ENCODE peak calls at places on chromosomes 4 and X, in four cellular contexts. P is HCT116, X is HepG2, R is K562. B is an unnamed sample.

GRCh38 chrX:30283456-30284200 is 25.6 kb downstream of the NR0B1 start:
- DNase-seq in R (peak), P (peak), X (peak), B (peak)

GRCh38 chr4:181849472-181849871 is 393.7 kb upstream of the TENM3 start:
- DNase-seq in P (no peak), R (no peak), X (no peak), B (no peak)

GRCh38 chrX:110786486-110786885 is 9.1 kb downstream of the CHRDL1 start:
- DNase-seq in P (no peak), X (no peak), R (no peak), B (no peak)

GRCh38 chr4:183821090-183821853 is 83.8 kb upstream of the STOX2 start:
- DNase-seq in R (no peak), X (no peak), P (no peak), B (no peak)

GRCh38 chr4:1795304-1796195 is 2.5 kb downstream of the FGFR3 start:
- DNase-seq in X (peak), P (no peak), R (peak), B (no peak)

GRCh38 chrX:108036298-108036973 is 8.4 kb upstream of the VSIG1 start:
- DNase-seq in X (peak), P (no peak), R (peak), B (peak)

GRCh38 chrX:105822138-105823091 is at the start of gene NRK:
- DNase-seq in R (no peak), X (no peak), P (no peak), B (no peak)

GRCh38 chrX:129759576-129760061 is 20.1 kb upstream of the SASH3 start:
- DNase-seq in R (peak), P (no peak), X (no peak), B (no peak)

GRCh38 chr4:184978211-184978610 is 40.1 kb upstream of the HELT start:
- DNase-seq in R (no peak), X (no peak), P (no peak), B (no peak)

DNA sequence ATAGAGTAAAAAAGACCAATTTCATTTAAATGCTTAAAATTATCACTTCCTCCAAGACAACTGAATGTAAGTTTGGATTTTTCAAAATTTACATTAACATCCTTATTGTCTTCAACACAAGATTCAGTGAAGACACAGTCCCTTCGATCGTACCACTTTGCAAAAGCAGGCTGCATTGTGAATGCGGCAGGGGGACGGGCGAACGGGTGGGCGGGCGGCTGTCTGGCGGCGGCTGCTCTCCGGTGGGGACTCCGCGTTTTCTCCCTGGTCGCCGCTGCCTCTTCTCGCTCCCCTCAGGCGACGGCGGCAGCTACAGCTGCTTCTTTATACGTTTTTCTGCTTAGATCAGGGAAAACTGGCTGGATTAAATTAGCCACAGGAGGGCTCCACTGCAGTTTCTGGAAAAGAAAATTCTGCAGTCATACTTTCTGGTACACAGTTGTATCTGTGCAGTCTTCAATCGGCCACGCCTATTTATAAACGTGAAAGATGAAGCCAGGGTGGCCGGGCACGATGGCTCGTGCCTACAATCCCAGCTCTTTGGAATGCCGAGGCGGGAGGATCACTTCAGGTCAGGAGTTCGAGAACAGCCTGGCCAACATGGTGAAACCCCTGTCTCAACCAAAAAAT is 33.9 kb upstream of the HPF1 start:
- DNase-seq in P (peak), X (peak), R (peak), B (peak)
- TF ChIP-seq TCF7L2 in P (peak), X (no peak), R (no peak), B (no peak)

DNA sequence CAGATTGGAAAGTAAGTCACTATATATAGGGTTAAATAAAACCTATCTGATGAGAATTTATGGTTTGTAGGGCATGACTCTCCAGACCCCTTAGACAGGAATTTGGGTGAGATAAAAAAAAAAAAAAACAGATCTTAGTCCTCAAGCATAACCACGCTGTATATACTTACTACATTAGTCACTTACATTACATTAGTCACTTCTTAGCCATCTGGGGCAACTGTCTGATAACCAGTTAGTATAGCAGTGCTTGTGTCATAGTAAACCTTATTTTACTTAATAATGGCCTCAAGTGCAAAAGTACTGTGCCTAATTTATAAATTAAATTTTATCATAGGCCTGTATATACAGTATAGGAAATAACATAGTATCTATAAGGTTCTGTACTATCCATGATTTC is 60.2 kb upstream of the RPS6KA6 start:
- DNase-seq in P (no peak), X (no peak), R (no peak), B (no peak)
- TF ChIP-seq TCF7L2 in P (no peak), X (no peak), R (no peak), B (no peak)

DNA sequence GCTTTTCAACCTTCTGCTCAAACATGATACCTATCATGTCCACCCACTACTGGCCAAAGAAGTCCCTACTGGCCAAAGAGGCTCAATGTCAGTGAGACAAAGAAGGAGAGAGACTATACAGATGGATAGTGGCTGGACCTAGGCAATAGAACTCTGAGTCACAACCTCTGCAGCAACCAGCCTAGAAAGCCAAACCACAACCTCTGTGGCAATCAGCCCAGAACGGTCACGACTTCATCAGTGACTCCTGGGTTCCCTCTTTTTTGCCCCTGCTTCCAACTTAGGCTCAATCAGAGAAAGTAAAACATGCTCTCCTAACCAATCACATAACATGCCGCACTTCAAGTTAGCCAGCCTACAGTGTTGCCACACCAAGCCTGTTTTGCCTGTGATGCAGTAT is 203.5 kb downstream of the ANAPC10 start:
- DNase-seq in R (no peak), X (no peak), P (peak), B (no peak)
- TF ChIP-seq TCF7L2 in R (no peak), X (no peak), P (no peak), B (no peak)

GRCh38 chr4:141763373-141763772 is 127.0 kb downstream of the IL15 start:
- DNase-seq in R (no peak), X (no peak), P (no peak), B (no peak)

GRCh38 chr4:141759796-141760425 is 123.5 kb downstream of the IL15 start:
- DNase-seq in R (no peak), P (no peak), X (no peak), B (no peak)

GRCh38 chr4:141761926-141762325 is 125.5 kb downstream of the IL15 start:
- DNase-seq in R (no peak), X (no peak), P (no peak), B (no peak)
- TF ChIP-seq TCF7L2 in R (no peak), X (no peak), P (no peak), B (no peak)

DNA sequence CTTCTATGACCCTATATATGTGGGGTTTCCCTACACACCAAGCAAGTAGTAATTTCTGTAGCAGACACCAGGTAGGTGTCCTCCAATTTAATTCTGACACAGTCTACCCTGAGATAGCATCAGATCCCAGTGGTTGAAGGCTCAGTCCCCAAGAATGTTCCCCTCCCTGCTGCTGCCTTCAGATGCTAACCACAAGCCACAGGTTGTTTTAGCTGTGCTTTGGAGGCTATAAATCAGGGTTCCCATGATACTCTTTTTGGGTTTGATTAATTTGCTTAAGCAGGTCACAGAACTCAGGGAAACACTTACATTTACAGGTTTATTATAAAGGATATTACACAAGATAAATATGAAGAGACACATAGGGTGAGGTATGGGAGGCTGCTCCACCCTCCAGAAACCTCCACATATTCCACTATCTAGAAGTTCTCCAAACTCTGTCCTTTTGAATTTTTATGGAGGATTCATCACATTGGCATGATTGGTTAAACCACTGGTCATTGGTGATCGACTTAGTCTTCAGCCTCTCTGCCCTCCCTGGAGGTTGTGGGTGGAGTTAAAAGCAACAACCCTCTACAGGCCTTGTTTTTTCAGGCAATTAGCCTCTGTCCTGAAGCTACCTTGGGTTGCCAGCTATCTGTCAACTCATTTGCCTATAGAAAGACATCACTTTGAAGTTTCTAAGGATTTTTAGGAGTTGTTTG is 50.8 kb downstream of the GRIA2 start:
- DNase-seq in P (no peak), R (no peak), X (no peak), B (no peak)
- TF ChIP-seq TCF7L2 in P (no peak), R (no peak), X (no peak), B (no peak)

GRCh38 chrX:25007059-25008053 is 8.4 kb downstream of the ARX start:
- DNase-seq in R (no peak), P (no peak), X (no peak), B (no peak)
- TF ChIP-seq TCF7L2 in R (no peak), P (no peak), X (no peak), B (no peak)